ENCODE peak calls at places on chromosomes 7 and 10, in five cellular contexts. T is body of pancreas; Y is CD8-positive, alpha-beta memory T cell; H is pancreas; R is fibroblast of lung. A is an unnamed sample. For H3K9me3, the result is how much of the 10 kb centered on the place peaks cover.

GRCh38 chr10:49106451-49106850 is 8.9 kb downstream of the VSTM4 start:
- DNase-seq in Y (no peak), H (no peak), R (peak), T (peak), A (no peak)

GRCh38 chr10:89279449-89279869 is 22.4 kb upstream of the IFIT2 start:
- DNase-seq in H (no peak), T (peak), R (peak), Y (no peak), A (no peak)

GRCh38 chr10:101079874-101080273 is 18.1 kb downstream of the KAZALD1 start:
- DNase-seq in T (no peak), Y (no peak), R (no peak), H (no peak), A (no peak)

GRCh38 chr7:67625257-67625713 is 628.7 kb downstream of the TYW1 start:
- DNase-seq in T (peak), H (peak), Y (no peak), R (peak), A (peak)

GRCh38 chr7:45080265-45080957 is 8.4 kb downstream of the NACAD start:
- DNase-seq in Y (no peak), T (no peak), H (no peak), R (no peak), A (no peak)

GRCh38 chr7:46633816-46634215 is 712.7 kb upstream of the IGFBP3 start:
- DNase-seq in T (no peak), Y (no peak), H (no peak), R (peak), A (no peak)

GRCh38 chr7:4809091-4809591 is 33.7 kb downstream of the AP5Z1 start:
- DNase-seq in H (no peak), Y (peak), T (no peak), R (no peak), A (no peak)

GRCh38 chr10:72297281-72297967 is 23.7 kb downstream of the DDIT4 start:
- DNase-seq in R (peak), Y (peak), H (peak), T (peak), A (no peak)

GRCh38 chr10:71294091-71294561 is 24.9 kb upstream of the SLC29A3 start:
- DNase-seq in T (no peak), R (no peak), H (no peak), Y (no peak), A (no peak)

GRCh38 chr7:45066409-45066808 is 22.4 kb downstream of the NACAD start:
- DNase-seq in Y (no peak), H (no peak), R (no peak), T (no peak), A (no peak)

GRCh38 chr10:132696728-132697567 is 89.0 kb downstream of the NKX6-2 start:
- DNase-seq in H (no peak), T (no peak), Y (no peak), R (no peak), A (no peak)

GRCh38 chr7:67251986-67252558 is 255.4 kb downstream of the TYW1 start:
- DNase-seq in Y (no peak), T (no peak), R (peak), H (no peak), A (no peak)

GRCh38 chr10:35598379-35598778 is 6.8 kb upstream of the GJD4 start:
- DNase-seq in H (peak), R (no peak), Y (no peak), T (peak), A (no peak)

GRCh38 chr10:78780551-78780961 is 288.2 kb upstream of the ZMIZ1 start:
- DNase-seq in T (no peak), H (no peak), R (no peak), Y (no peak), A (no peak)

GRCh38 chr10:102782698-102783540 is 39.2 kb downstream of the WBP1L start:
- DNase-seq in R (peak), Y (no peak), T (peak), H (no peak), A (no peak)

GRCh38 chr7:158141806-158142518 is 445.7 kb downstream of the PTPRN2 start:
- DNase-seq in R (no peak), H (no peak), Y (no peak), T (no peak), A (no peak)

GRCh38 chr10:101103430-101103829 is 27.7 kb upstream of the TLX1 start:
- DNase-seq in H (peak), T (peak), Y (no peak), R (no peak), A (no peak)

GRCh38 chr7:140213684-140214074 is 36.9 kb upstream of the KDM7A start:
- DNase-seq in T (no peak), R (peak), H (no peak), Y (no peak), A (no peak)

GRCh38 chr7:5525271-5526189 is 101.9 kb upstream of the TNRC18 start:
- DNase-seq in H (no peak), Y (peak), T (no peak), R (peak), A (no peak)

GRCh38 chr7:26329520-26330269 is 38.0 kb downstream of the SNX10 start:
- DNase-seq in T (peak), Y (no peak), H (no peak), R (no peak), A (no peak)

GRCh38 chr7:105202561-105203130 is 186.1 kb downstream of the SRPK2 start:
- DNase-seq in Y (no peak), T (no peak), H (no peak), R (peak), A (no peak)

GRCh38 chr10:58435297-58435696 is 50.1 kb downstream of the TFAM start:
- DNase-seq in H (no peak), Y (no peak), T (no peak), R (peak), A (no peak)

GRCh38 chr10:124436191-124436638 is 13.6 kb downstream of the NKX1-2 start:
- DNase-seq in Y (no peak), R (peak), T (no peak), H (no peak), A (no peak)

GRCh38 chr7:121940907-121941306 is 67.9 kb downstream of the PTPRZ1 start:
- DNase-seq in Y (no peak), H (no peak), T (no peak), R (no peak), A (no peak)

GRCh38 chr7:45157653-45158401 is at the start of gene RAMP3:
- DNase-seq in T (no peak), H (no peak), R (no peak), Y (no peak), A (no peak)

GRCh38 chr7:3915337-3915865 is 614.3 kb downstream of the SDK1 start:
- DNase-seq in T (no peak), Y (no peak), H (no peak), R (no peak), A (no peak)

GRCh38 chr7:64098-64521 is 128.3 kb upstream of the FAM20C start:
- DNase-seq in T (peak), H (peak), R (peak), Y (no peak), A (no peak)

GRCh38 chr10:123100030-123100762 is 35.6 kb upstream of the HMX3 start:
- DNase-seq in Y (no peak), R (no peak), T (no peak), H (no peak), A (no peak)

GRCh38 chr10:15324611-15325010 is 46.5 kb downstream of the FAM171A1 start:
- DNase-seq in Y (no peak), H (no peak), R (peak), T (no peak), A (no peak)

GRCh38 chr10:100872034-100872791 is 40.5 kb upstream of the SLF2 start:
- DNase-seq in H (peak), Y (peak), T (peak), R (peak), A (peak)

GRCh38 chr7:30900053-30900452 is 11.6 kb upstream of the AQP1 start:
- DNase-seq in T (no peak), Y (no peak), R (no peak), H (no peak), A (no peak)

GRCh38 chr7:155746188-155746587 is 66.1 kb downstream of the SHH start:
- DNase-seq in Y (no peak), H (no peak), R (no peak), T (no peak), A (no peak)

GRCh38 chr7:157211710-157212109 is 73.0 kb downstream of the UBE3C start:
- DNase-seq in Y (no peak), H (no peak), T (peak), R (peak), A (no peak)

GRCh38 chr10:132167041-132167674 is 19.6 kb upstream of the DPYSL4 start:
- DNase-seq in T (no peak), H (no peak), Y (no peak), R (no peak), A (no peak)

GRCh38 chr10:14004536-14004935 is 326.2 kb downstream of the FRMD4A start:
- DNase-seq in Y (no peak), R (no peak), H (no peak), T (no peak), A (no peak)

GRCh38 chr7:10779465-10780399 is 193.9 kb upstream of the PHF14 start:
- DNase-seq in T (no peak), R (no peak), Y (no peak), H (no peak), A (no peak)

GRCh38 chr7:82247814-82248433 is 195.7 kb downstream of the CACNA2D1 start:
- DNase-seq in R (peak), Y (no peak), T (no peak), H (no peak), A (no peak)

DNA sequence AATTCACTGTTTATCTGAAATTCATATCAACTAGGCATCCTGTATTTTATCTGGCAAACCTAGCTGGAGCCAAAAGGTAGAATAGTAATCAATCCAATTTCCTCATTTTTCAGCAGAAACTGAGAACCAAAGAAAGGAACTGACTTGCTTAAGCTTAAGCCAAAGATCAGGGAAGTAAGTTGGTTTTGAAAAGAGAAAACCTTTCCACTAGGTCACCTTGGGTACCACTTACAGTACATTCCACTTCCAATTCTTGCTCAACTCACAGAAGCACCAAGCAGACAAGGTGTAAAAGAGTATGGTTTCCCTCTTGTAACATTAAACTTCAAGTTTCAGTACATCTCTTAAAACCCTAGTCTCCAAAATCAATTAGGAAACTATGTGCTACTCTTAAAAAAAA is 79.6 kb downstream of the ZFAND4 start:
- DNase-seq in R (no peak), H (no peak), Y (no peak), T (no peak), A (no peak)
- H3K4me3 ChIP-seq in R (peak), H (peak), Y (peak), T (no peak), A (no peak)

GRCh38 chr10:90856261-90856660 is 1.6 kb downstream of the HTR7 start:
- DNase-seq in T (no peak), H (no peak), Y (no peak), R (peak), A (no peak)
- H3K27ac ChIP-seq in T (no peak), H (no peak), Y (no peak), R (no peak), A (no peak)

DNA sequence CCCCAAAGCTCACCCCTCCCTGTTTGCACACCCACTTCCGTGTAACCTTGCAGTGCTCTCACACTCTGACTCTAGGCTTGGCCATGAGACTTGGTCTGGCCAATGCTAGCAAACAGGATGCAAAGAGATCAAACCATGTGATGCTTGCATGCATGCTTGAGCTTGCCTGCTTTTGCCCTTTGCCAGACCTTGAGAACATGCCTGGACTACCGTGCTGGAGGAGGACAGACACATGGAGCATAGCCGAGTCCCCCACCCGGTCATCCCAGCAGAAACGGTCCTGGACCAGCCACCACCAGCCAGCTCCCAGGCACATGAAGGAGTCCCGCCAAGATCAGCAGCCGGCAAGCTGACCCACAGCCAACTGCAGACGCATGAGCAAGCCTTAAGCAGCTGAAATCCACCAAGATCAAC is 23.4 kb downstream of the PYROXD2 start:
- DNase-seq in T (no peak), Y (no peak), R (no peak), H (no peak), A (no peak)
- H3K9me3 ChIP-seq in T (under half), Y (under half), R (under half), H (under half), A (under half)

GRCh38 chr10:126243976-126244375 is 144.3 kb downstream of the ADAM12 start:
- DNase-seq in T (no peak), Y (no peak), R (peak), H (no peak), A (no peak)

GRCh38 chr10:126245501-126245900 is 142.8 kb downstream of the ADAM12 start:
- DNase-seq in R (no peak), H (no peak), T (no peak), Y (no peak), A (no peak)

GRCh38 chr10:126250527-126251310 is 137.6 kb downstream of the ADAM12 start:
- DNase-seq in R (no peak), T (no peak), H (no peak), Y (no peak), A (no peak)

GRCh38 chr10:126250045-126250444 is 138.2 kb downstream of the ADAM12 start:
- DNase-seq in R (no peak), T (no peak), Y (no peak), H (no peak), A (no peak)

GRCh38 chr10:126247454-126247975 is 140.8 kb downstream of the ADAM12 start:
- DNase-seq in R (peak), Y (no peak), T (peak), H (peak), A (no peak)
- H3K4me3 ChIP-seq in R (no peak), Y (no peak), T (no peak), H (no peak), A (no peak)

DNA sequence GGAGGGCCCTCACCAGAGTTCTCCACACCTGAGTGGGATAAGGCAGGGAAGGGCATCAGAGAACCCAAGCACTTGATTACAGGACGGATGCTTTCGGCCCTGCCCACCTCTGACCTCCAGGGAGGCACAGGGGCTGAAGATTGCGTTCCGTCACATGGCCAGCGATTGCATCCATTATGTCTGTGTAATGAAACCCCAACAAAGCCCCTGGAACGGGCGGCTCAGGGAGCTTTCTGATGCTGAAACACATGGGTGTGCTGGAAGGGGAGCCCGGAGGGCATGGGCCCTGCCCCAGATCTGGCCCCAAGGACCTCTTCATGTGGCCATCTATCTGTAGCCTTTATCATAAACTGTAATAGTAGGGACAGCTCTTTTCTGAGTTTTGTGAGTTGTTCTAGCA is 117.2 kb downstream of the PTPN20 start:
- DNase-seq in Y (no peak), R (no peak), T (peak), H (no peak), A (no peak)
- H3K27ac ChIP-seq in Y (no peak), R (no peak), T (no peak), H (no peak), A (no peak)

DNA sequence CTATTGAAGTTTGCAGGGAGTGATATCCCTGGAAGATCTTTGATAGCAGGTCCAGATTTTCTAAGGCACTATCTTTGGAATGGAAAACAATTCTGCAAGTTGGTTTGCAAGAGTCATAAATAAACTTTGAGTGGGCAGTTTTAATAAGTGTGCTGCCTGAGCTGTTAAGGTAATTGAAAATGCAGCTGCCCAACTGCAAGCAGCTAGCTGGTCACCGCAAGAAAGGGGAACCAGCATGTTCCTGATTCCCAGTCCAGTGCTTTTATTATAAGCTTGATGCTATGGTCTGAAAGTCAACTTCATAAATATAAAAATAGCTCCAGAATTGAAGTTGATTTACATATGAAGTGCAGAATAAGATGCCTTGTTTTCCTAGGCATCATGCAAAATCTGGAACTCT is 308.4 kb downstream of the ZNF248 start:
- DNase-seq in T (no peak), Y (no peak), H (no peak), R (no peak), A (no peak)
- H3K9me3 ChIP-seq in T (under half), Y (under half), H (under half), R (under half), A (under half)

GRCh38 chr7:98354511-98355249 is 46.2 kb downstream of the BAIAP2L1 start:
- DNase-seq in H (no peak), R (peak), Y (no peak), T (no peak), A (no peak)
- H3K4me3 ChIP-seq in H (no peak), R (no peak), Y (no peak), T (no peak), A (no peak)

DNA sequence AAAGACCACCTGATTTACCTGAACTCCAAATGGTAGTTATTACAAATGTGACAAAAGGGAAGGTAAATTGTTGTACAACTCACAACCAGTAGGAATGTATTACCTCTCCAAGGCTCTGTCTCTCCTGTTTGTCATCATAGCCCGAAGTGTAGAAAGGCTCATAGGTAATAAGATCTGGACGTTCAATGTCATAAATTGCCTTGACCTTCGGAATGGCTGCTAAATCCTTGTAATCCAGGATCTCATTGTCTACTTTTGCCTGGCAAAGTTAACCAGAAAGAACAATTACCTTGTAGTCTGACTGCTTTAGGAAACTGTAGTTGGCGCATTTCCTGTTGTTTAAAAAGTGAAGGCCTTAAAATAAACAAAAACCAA is 68.6 kb upstream of the AFAP1L2 start:
- DNase-seq in T (no peak), Y (no peak), R (no peak), H (no peak), A (no peak)
- H3K27ac ChIP-seq in T (no peak), Y (no peak), R (no peak), H (no peak), A (no peak)

GRCh38 chr7:56605146-56605545 is 488.9 kb upstream of the NUPR2 start:
- DNase-seq in T (no peak), R (no peak), H (no peak), Y (no peak), A (no peak)
- H3K9me3 ChIP-seq in T (under half), R (under half), H (under half), Y (under half), A (under half)

GRCh38 chr10:84415539-84416244 is 87.3 kb downstream of the CCSER2 start:
- DNase-seq in Y (no peak), H (peak), R (peak), T (peak), A (no peak)
- H3K4me3 ChIP-seq in Y (no peak), H (peak), R (no peak), T (no peak), A (no peak)

A was measured in iPS DF 6.9.